ENCODE peak calls at places on chromosomes 4 and X, in seven cellular contexts. W, Z, I, T, O, S and G are unnamed samples.

GRCh38 chrX:110087485-110088356 is 84.8 kb downstream of the TMEM164 start:
- DNase-seq in W (peak; percentile 35), Z (no peak), I (no peak), S (no peak), T (no peak), O (no peak), G (no peak)

GRCh38 chr4:54165438-54165837 is 63.7 kb upstream of the PDGFRA start:
- DNase-seq in S (no peak), W (no peak), Z (no peak), I (no peak), O (no peak), T (no peak), G (no peak)

GRCh38 chrX:20743054-20743453 is 476.3 kb upstream of the RPS6KA3 start:
- DNase-seq in W (no peak), S (no peak), I (no peak), O (no peak), Z (no peak), T (no peak), G (no peak)

GRCh38 chrX:111585337-111585736 is 73.9 kb downstream of the SERTM2 start:
- DNase-seq in O (no peak), W (no peak), S (no peak), T (no peak), I (no peak), Z (no peak), G (no peak)

GRCh38 chrX:153688071-153688470 is 345 bp downstream of the SLC6A8 start:
- DNase-seq in O (no peak), I (no peak), S (no peak), Z (no peak), W (no peak), T (no peak), G (no peak)

GRCh38 chr4:82786004-82786400 is 12.6 kb downstream of the SCD5 start:
- DNase-seq in O (no peak), W (no peak), T (no peak), I (no peak), S (no peak), Z (no peak), G (no peak)

GRCh38 chrX:149205937-149206336 is 299.2 kb downstream of the IDS start:
- DNase-seq in S (no peak), W (no peak), I (no peak), O (no peak), T (no peak), Z (no peak), G (no peak)

GRCh38 chr4:183635333-183635732 is 23.7 kb downstream of the RWDD4 start:
- DNase-seq in O (peak; percentile 29), W (no peak), Z (peak; percentile 48), S (no peak), T (peak; percentile 59), I (no peak), G (no peak)

DNA sequence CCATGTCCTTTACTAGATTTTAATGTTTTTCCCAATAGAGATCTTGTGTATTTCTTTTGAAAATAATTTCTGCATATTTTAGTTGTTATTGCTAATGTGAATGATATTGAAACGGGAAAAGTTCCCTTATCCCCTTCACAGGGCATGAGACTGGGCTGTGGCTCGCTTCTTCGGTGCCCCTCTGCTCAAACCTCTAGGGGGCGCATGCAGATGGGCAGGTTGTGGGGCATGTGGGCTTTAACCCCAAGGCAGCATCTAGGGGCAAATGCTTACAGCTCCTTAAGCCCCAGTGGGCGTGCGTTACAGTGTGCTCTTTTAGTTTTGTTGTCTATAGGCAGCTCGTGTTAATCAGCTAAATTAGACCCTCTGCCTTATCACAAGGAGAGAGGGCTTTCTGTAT is 194.7 kb downstream of the OPHN1 start:
- DNase-seq in W (peak; percentile 39), S (no peak), I (no peak), Z (no peak), O (peak; percentile 15), T (peak; percentile 18), G (no peak)
- TF ChIP-seq CTCF in W (peak; percentile 48), S (no peak), I (peak; percentile 30), Z (no peak), O (peak; percentile 27), T (peak; percentile 55), G (peak; percentile 50)

DNA sequence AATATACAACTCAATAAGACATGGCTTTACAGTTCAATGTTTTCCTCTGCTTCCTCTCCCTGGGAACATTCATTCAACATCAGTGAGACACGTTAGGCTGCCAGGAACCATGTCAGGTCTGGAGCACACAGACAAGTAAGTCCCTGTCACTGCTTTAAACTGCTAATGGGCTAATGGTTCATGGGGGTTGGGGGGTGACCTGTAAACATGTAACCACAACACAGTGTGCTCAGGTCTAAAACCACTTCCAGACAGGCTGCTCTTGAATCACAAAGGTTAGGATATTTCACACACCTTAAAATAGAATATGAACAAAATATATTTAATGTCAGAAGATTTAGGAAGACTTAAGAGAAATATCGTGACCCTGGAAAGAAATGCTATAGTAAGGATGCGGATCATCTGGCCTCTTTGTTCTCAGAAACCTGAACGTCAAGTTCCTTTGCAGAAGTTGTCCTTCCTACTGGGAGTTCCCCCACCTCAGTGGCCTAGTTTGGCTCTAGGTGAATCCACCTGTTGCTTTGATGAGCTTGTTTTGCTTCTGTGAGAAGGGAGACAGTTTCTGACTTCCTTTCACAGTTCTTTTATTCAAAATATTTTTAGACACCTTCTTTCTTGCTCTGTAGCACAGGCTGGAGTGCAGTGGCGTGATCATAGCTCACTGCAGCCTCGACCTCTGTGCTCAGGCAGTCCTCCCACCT is 359.9 kb downstream of the UNC5C start:
- DNase-seq in W (no peak), I (no peak), S (no peak), O (no peak), Z (no peak), T (no peak), G (no peak)
- TF ChIP-seq CTCF in W (no peak), I (no peak), S (no peak), O (no peak), Z (no peak), T (no peak), G (no peak)

DNA sequence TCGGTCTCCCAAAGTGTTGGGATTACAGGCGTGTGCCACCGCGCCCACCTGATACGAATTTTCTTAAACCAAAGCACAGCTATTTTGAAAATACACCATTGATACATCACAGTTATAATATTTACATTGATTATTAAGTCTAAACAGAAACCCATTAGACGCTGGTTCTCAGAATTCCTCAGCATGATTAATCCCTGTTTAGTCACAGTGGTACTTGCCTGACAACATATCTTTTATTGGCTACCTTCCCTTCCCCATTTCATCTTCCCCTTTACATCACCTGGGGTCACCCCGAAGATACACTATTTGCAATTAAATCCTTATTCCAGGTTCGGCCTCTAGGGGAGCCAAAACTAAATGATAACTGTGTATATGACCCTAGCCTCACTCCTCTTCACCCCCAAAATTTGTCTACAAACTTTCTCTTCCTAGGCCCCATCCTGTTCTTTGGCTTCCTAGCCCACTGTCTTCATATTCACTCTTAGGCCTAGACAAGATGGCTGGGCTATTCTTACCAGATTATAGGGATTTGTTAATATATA is 36.8 kb upstream of the IL1RAPL1 start:
- DNase-seq in O (no peak), I (no peak), Z (no peak), S (no peak), W (no peak), T (no peak), G (no peak)
- TF ChIP-seq CTCF in O (no peak), I (no peak), Z (no peak), S (no peak), W (no peak), T (peak; percentile 22), G (no peak)

GRCh38 chrX:15815779-15816452 is 25.6 kb downstream of the ZRSR2 start:
- DNase-seq in I (no peak), Z (no peak), S (no peak), W (peak; percentile 31), O (no peak), T (peak; percentile 8), G (no peak)

GRCh38 chrX:15820106-15821073 is 30.1 kb downstream of the ZRSR2 start:
- DNase-seq in W (no peak), S (no peak), O (no peak), T (no peak), Z (no peak), I (no peak), G (no peak)

GRCh38 chrX:15816886-15817285 is 26.6 kb downstream of the ZRSR2 start:
- DNase-seq in I (no peak), T (peak; percentile 3), O (no peak), W (no peak), Z (no peak), S (no peak), G (no peak)

GRCh38 chrX:15814811-15815210 is 24.5 kb downstream of the ZRSR2 start:
- DNase-seq in T (no peak), I (no peak), S (no peak), O (no peak), W (no peak), Z (no peak), G (no peak)

GRCh38 chrX:15816453-15816838 is 26.2 kb downstream of the ZRSR2 start:
- DNase-seq in O (no peak), Z (no peak), S (no peak), W (no peak), I (no peak), T (no peak), G (no peak)
- TF ChIP-seq CTCF in O (peak; percentile 5), Z (no peak), S (no peak), W (no peak), I (no peak), T (no peak), G (no peak)

DNA sequence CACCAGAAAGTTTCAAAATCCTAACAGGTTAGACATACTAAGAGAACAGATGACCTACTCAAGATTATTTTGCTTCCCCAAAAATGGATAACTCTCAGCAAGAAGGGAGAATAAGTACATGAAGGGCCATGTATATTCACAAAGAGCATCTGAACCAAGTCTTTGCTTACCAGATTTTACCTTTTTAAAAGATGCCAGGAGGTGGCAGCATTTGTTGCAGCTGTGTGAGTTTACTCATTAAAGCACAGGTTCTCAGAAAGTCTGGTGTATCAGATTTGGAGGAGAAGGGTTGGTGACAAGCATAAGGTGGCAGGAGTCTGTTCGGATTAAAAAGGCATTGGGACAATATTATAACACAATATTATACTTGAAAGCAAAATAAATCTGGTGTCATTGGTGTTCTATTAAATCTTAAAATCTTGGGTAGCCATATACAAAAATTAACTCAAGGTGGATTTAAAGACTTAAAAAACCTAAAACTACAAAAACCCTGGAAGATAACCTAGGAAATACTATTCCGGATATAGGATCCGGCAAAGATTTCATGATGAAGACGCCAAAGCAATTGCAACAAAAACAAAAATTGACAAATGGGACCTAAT is 51.3 kb upstream of the NFKB1 start:
- DNase-seq in O (no peak), I (no peak), T (peak; percentile 53), S (peak; percentile 33), Z (peak; percentile 23), W (peak; percentile 27), G (no peak)
- TF ChIP-seq CTCF in O (peak; percentile 44), I (peak; percentile 61), T (peak; percentile 40), S (peak; percentile 67), Z (peak; percentile 19), W (peak; percentile 28), G (peak; percentile 90)

GRCh38 chr4:94559351-94559806 is 107.6 kb downstream of the PDLIM5 start:
- DNase-seq in O (no peak), W (no peak), I (no peak), T (no peak), S (no peak), Z (no peak), G (no peak)
- TF ChIP-seq CTCF in O (no peak), W (no peak), I (no peak), T (no peak), S (no peak), Z (no peak), G (no peak)